ENCODE peak calls at places on chromosomes 2 and 18, in nine cellular contexts. U is fibroblast of the conjunctiva; D is foreskin fibroblast; L is BJ; A is cerebellar cortex; T is mesenteric fat pad; F is neural progenitor cell; C is activated naive CD4-positive, alpha-beta T cell treated with anti-CD3 and anti-CD28 coated beads, Interleukin-2, amount 50 U/mL, for 16 hours; J is left ventricle myocardium superior. R is an unnamed sample.
A peak's percentile ranks its signal among the peaks of the same experiment; 100 is the strongest.

GRCh38 chr2:148020036-148020357 is 540 bp downstream of the ORC4 start:
- DNase-seq in U (no peak), D (no peak), L (no peak), A (no peak), T (no peak), F (no peak), C (no peak), J (no peak), R (no peak)

GRCh38 chr18:36366994-36367839 is 69.7 kb downstream of the FHOD3 start:
- DNase-seq in U (no peak), D (no peak), L (no peak), A (no peak), T (no peak), F (no peak), C (no peak), J (peak; percentile 82), R (no peak)

GRCh38 chr2:135803276-135803675 is 33.7 kb downstream of the LCT start:
- DNase-seq in U (no peak), D (no peak), L (no peak), A (no peak), T (no peak), F (no peak), C (no peak), J (no peak), R (no peak)

GRCh38 chr2:216796096-216796840 is 63.6 kb downstream of the TNP1 start:
- DNase-seq in U (no peak), D (no peak), L (no peak), A (no peak), T (no peak), F (no peak), C (no peak), J (no peak), R (no peak)

GRCh38 chr2:237980751-237981150 is 13.9 kb downstream of the UBE2F start:
- DNase-seq in U (no peak), D (no peak), L (no peak), A (no peak), T (peak; percentile 64), F (no peak), C (no peak), J (no peak), R (no peak)

GRCh38 chr2:130836501-130837174 is at the start of gene ARHGEF4:
- DNase-seq in U (no peak), D (no peak), L (no peak), A (no peak), T (no peak), F (peak; percentile 90), C (no peak), J (peak; percentile 43), R (peak; percentile 33)

GRCh38 chr2:127701651-127702394 is 526 bp downstream of the SFT2D3 start:
- DNase-seq in U (peak; percentile 32), D (peak; percentile 71), L (no peak), A (peak; percentile 53), T (peak; percentile 94), F (peak; percentile 89), C (peak; percentile 82), J (peak; percentile 89), R (peak; percentile 49)

GRCh38 chr18:37348729-37349128 is 216.9 kb downstream of the CELF4 start:
- DNase-seq in U (no peak), D (no peak), L (no peak), A (no peak), T (no peak), F (no peak), C (no peak), J (no peak), R (no peak)

GRCh38 chr2:55146266-55146665 is 85.8 kb downstream of the CLHC1 start:
- DNase-seq in U (no peak), D (no peak), L (no peak), A (no peak), T (no peak), F (no peak), C (no peak), J (no peak), R (no peak)

GRCh38 chr2:77746780-77747179 is 224.6 kb upstream of the LRRTM4 start:
- DNase-seq in U (no peak), D (no peak), L (no peak), A (no peak), T (no peak), F (no peak), C (no peak), J (no peak), R (no peak)

GRCh38 chr2:214604861-214605260 is 194.0 kb downstream of the VWC2L start:
- DNase-seq in U (no peak), D (no peak), L (peak; percentile 16), A (no peak), T (no peak), F (no peak), C (no peak), J (no peak), R (no peak)

GRCh38 chr2:119212139-119212800 is 11.4 kb upstream of the STEAP3 start:
- DNase-seq in U (no peak), D (no peak), L (no peak), A (no peak), T (no peak), F (no peak), C (no peak), J (no peak), R (peak; percentile 54)

GRCh38 chr2:213021971-213022899 is 129.2 kb downstream of the IKZF2 start:
- DNase-seq in U (no peak), D (peak; percentile 33), L (no peak), A (no peak), T (no peak), F (no peak), C (no peak), J (no peak), R (no peak)

GRCh38 chr2:33197198-33197938 is 250.6 kb downstream of the LTBP1 start:
- DNase-seq in U (no peak), D (no peak), L (no peak), A (no peak), T (no peak), F (no peak), C (no peak), J (no peak), R (no peak)

R was measured in cerebellum.